ENCODE peak calls at places on chromosome 10, in seven cellular contexts. S is mammary epithelial cell, N is mesenchymal stem cell, H is IMR-90, K is OCI-LY7, A is hepatocyte, F is endothelial cell of umbilical vein. E is an unnamed sample.

GRCh38 chr10:127863231-127863825 is 29.4 kb downstream of the CLRN3 start:
- DNase-seq in S (peak), N (peak), H (peak), K (no peak), A (no peak), F (no peak), E (peak)

GRCh38 chr10:120457431-120458172 is 575 bp downstream of the PLPP4 start:
- DNase-seq in S (no peak), N (no peak), H (no peak), K (no peak), A (no peak), F (no peak), E (no peak)

GRCh38 chr10:30751678-30752331 is 122.3 kb upstream of the LYZL2 start:
- DNase-seq in S (no peak), N (peak), H (peak), K (peak), A (peak), F (peak), E (peak)

GRCh38 chr10:132997517-132998265 is 55.3 kb upstream of the CFAP46 start:
- DNase-seq in S (no peak), N (no peak), H (no peak), K (no peak), A (no peak), F (no peak), E (no peak)

GRCh38 chr10:71083457-71083975 is 128.9 kb upstream of the UNC5B start:
- DNase-seq in S (no peak), N (no peak), H (no peak), K (no peak), A (no peak), F (no peak), E (no peak)

GRCh38 chr10:133249094-133249780 is 11.6 kb downstream of the VENTX start:
- DNase-seq in S (no peak), N (no peak), H (no peak), K (no peak), A (no peak), F (no peak), E (no peak)

GRCh38 chr10:71596127-71596526 is 123.5 kb downstream of the C10orf105 start:
- DNase-seq in S (no peak), N (no peak), H (no peak), K (no peak), A (no peak), F (no peak), E (no peak)

GRCh38 chr10:129161184-129161583 is 305.9 kb upstream of the MGMT start:
- DNase-seq in S (peak), N (peak), H (peak), K (no peak), A (peak), F (peak), E (peak)

GRCh38 chr10:28410420-28411135 is 107.7 kb upstream of the MPP7 start:
- DNase-seq in S (no peak), N (no peak), H (no peak), K (no peak), A (no peak), F (no peak), E (no peak)

GRCh38 chr10:74923556-74923955 is 97.2 kb downstream of the KAT6B start:
- DNase-seq in S (no peak), N (peak), H (no peak), K (peak), A (no peak), F (peak), E (peak)

GRCh38 chr10:77949167-77949566 is 22.6 kb upstream of the DLG5 start:
- DNase-seq in S (peak), N (peak), H (peak), K (no peak), A (peak), F (peak), E (no peak)

GRCh38 chr10:5265139-5265538 is 68.5 kb downstream of the AKR1C4 start:
- DNase-seq in S (no peak), N (no peak), H (no peak), K (no peak), A (no peak), F (no peak), E (no peak)

GRCh38 chr10:119461380-119461779 is 81.1 kb downstream of the RGS10 start:
- DNase-seq in S (peak), N (no peak), H (no peak), K (no peak), A (no peak), F (no peak), E (no peak)

GRCh38 chr10:75367098-75367497 is 34.5 kb downstream of the ZNF503 start:
- DNase-seq in S (no peak), N (no peak), H (no peak), K (no peak), A (no peak), F (no peak), E (no peak)

GRCh38 chr10:6537704-6538103 is 42.4 kb downstream of the PRKCQ start:
- DNase-seq in S (no peak), N (no peak), H (no peak), K (no peak), A (no peak), F (no peak), E (no peak)

GRCh38 chr10:88989824-88990527 is 622 bp upstream of the FAS start:
- DNase-seq in S (peak), N (peak), H (peak), K (no peak), A (peak), F (peak), E (no peak)

GRCh38 chr10:120459185-120459584 is 2.2 kb downstream of the PLPP4 start:
- DNase-seq in S (no peak), N (no peak), H (no peak), K (no peak), A (no peak), F (no peak), E (no peak)

GRCh38 chr10:69750726-69751125 is 51.0 kb upstream of the COL13A1 start:
- DNase-seq in S (no peak), N (no peak), H (no peak), K (no peak), A (no peak), F (no peak), E (no peak)

GRCh38 chr10:118729641-118730258 is 25.0 kb downstream of the CACUL1 start:
- DNase-seq in S (no peak), N (no peak), H (no peak), K (peak), A (no peak), F (peak), E (no peak)

GRCh38 chr10:11444148-11444516 is 167.3 kb downstream of the USP6NL start:
- DNase-seq in S (no peak), N (no peak), H (no peak), K (no peak), A (no peak), F (no peak), E (no peak)

GRCh38 chr10:19408924-19409323 is 360.3 kb downstream of the MALRD1 start:
- DNase-seq in S (no peak), N (no peak), H (no peak), K (no peak), A (no peak), F (no peak), E (no peak)

GRCh38 chr10:67618116-67618515 is 77.9 kb downstream of the CTNNA3 start:
- DNase-seq in S (no peak), N (no peak), H (peak), K (no peak), A (no peak), F (no peak), E (no peak)

GRCh38 chr10:1712314-1712713 is 25.0 kb downstream of the ADARB2 start:
- DNase-seq in S (no peak), N (no peak), H (no peak), K (no peak), A (no peak), F (no peak), E (no peak)

GRCh38 chr10:23418051-23418681 is 20.7 kb upstream of the OTUD1 start:
- DNase-seq in S (no peak), N (no peak), H (no peak), K (no peak), A (no peak), F (no peak), E (no peak)

GRCh38 chr10:23417254-23417653 is 21.6 kb upstream of the OTUD1 start:
- DNase-seq in S (peak), N (no peak), H (no peak), K (no peak), A (no peak), F (no peak), E (no peak)

GRCh38 chr10:23412223-23412622 is 26.7 kb upstream of the OTUD1 start:
- DNase-seq in S (peak), N (peak), H (peak), K (no peak), A (no peak), F (no peak), E (no peak)

GRCh38 chr10:23408330-23408976 is 30.4 kb upstream of the OTUD1 start:
- DNase-seq in S (no peak), N (peak), H (peak), K (no peak), A (peak), F (no peak), E (no peak)

GRCh38 chr10:23413629-23414089 is 25.2 kb upstream of the OTUD1 start:
- DNase-seq in S (no peak), N (no peak), H (no peak), K (peak), A (no peak), F (no peak), E (no peak)
- H2AFZ ChIP-seq in S (no peak), N (no peak), H (no peak), K (no peak), A (no peak), F (no peak), E (no peak)

GRCh38 chr10:61898435-61898778 is 3.1 kb upstream of the ARID5B start:
- DNase-seq in S (no peak), N (no peak), H (no peak), K (peak), A (no peak), F (no peak), E (no peak)
- H3K4me2 ChIP-seq in S (peak), N (no peak), H (no peak), K (peak), A (peak), F (peak), E (no peak)

DNA sequence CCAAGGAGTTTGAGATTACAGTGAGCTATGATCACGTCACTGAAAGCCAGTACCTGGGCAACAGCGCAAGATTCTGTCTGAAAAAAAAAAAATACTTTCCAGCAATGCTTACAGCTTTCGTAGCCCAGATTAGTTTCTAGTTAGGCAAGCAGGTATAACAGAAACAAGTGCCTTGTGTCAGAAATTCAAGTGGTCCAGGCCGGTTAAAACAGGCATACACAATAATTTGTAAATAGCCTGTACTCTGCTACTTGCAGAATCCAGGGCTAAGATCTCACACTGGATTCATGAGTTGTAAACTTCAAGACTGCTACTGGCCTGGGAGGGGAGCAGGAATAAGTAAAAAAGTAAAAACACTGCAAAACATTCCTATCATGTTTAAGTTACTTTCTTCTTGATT is 512.9 kb downstream of the IPMK start:
- DNase-seq in S (no peak), N (no peak), H (no peak), K (no peak), A (no peak), F (no peak), E (no peak)
- H3K27ac ChIP-seq in S (no peak), N (no peak), H (no peak), K (no peak), A (no peak), F (no peak), E (no peak)

GRCh38 chr10:81450651-81451050 is 424.3 kb upstream of the NRG3 start:
- DNase-seq in S (no peak), N (no peak), H (no peak), K (no peak), A (no peak), F (no peak), E (no peak)
- H2AFZ ChIP-seq in S (no peak), N (no peak), H (no peak), K (no peak), A (no peak), F (no peak), E (no peak)

DNA sequence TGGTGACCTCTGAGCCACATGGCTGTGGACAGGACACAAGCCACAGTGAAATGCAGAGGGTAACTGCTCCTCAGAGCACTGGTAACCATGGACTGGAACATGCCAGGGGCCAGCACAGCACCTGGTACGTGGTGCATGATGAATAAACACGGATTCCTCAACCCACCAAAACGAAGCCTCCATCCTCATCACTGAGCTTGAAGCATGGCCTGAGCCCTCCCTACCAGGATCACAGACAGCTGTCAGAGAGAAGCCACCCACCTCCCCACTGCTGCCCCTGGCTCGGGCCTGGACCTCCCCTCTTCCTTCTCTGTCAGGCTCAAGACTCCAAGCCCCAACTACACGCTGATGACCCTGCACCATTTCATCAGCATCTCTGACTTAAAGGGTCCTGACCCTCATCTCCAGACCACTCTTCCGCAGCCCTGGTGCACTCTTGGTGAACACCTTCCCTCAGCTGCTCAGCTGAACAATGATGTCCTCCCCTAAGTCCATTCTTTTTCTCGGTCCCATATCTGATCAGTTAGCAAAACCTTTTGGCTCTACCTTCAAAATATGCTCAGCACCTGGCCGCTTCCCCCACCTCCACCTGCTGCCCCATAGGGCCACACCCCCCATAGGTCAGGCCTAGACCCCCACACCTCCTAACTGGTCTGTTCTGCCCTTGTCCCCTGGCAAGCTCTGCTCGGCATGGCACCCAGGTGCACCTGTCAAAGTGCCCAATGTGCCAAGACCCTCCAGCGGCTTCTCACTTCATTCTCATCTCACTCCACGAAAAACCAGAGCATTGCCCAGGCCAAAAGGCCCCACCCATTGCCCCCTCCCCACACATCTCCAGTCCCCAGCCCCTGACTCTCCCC is 141.1 kb downstream of the MAPK8 start:
- DNase-seq in S (no peak), N (no peak), H (no peak), K (no peak), A (no peak), F (no peak), E (peak)
- H3K4me2 ChIP-seq in S (no peak), N (no peak), H (no peak), K (no peak), A (no peak), F (no peak), E (no peak)

DNA sequence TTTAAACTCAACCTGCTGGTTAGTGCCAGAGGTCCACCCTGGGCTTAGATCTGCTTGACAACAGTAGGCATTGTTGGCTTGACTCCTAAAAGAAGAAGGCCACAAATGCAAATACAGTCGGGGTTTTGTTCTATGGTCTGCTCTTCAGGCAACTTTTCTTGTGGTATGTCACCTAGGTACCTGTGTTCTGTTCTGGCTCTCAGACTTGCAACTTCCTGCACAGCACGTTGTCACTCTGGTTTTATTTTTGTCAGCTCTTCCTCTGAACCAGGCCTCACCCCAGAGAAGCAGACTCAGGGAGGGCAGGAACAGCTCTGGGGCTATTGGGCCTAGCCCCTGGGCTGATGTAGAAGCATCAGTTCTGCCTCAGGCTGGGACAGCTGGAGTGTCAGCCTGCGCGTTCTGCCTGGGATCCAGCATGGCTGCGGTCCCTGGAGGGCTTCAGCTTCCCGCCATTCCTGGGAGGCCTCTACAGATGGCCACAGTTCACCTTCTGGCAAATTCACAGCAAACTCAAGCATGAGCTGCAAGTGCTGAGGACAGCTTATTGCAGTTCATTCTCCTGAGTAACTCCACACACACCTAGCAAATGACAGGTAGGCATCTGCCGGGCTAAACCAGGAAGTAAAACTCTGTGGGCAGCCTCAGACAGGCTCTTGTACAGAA is 11.0 kb upstream of the PDCD4 start:
- DNase-seq in S (no peak), N (no peak), H (no peak), K (peak), A (peak), F (no peak), E (no peak)
- H3K27ac ChIP-seq in S (peak), N (no peak), H (no peak), K (peak), A (peak), F (no peak), E (no peak)

GRCh38 chr10:123086281-123086680 is 49.5 kb upstream of the HMX3 start:
- DNase-seq in S (no peak), N (no peak), H (no peak), K (no peak), A (no peak), F (no peak), E (no peak)

GRCh38 chr10:123087786-123088185 is 48.0 kb upstream of the HMX3 start:
- DNase-seq in S (no peak), N (no peak), H (no peak), K (no peak), A (no peak), F (no peak), E (no peak)

GRCh38 chr10:123083811-123084210 is 52.0 kb upstream of the HMX3 start:
- DNase-seq in S (no peak), N (no peak), H (no peak), K (no peak), A (no peak), F (no peak), E (no peak)

GRCh38 chr10:123087348-123087747 is 48.4 kb upstream of the HMX3 start:
- DNase-seq in S (no peak), N (no peak), H (no peak), K (no peak), A (no peak), F (no peak), E (no peak)

DNA sequence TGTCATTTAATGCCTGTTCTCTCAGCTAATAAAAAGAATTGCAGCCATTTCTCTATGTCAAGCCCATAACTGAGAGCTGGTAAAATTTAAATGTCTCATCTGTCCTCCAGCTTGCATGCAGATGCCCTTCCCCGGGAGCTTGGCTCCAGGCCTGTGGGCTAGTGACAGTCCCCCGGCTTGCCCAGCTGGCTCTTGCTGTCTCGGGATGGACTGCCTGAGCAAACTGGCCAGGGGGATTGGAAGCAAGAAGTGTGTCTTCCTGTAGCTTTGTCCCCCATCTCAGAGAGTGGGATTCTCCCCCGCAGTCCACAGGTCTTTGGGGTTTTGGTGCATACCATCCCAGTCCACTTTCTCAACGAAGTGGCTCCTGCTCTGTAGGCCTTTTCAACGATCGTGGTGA is 53.9 kb upstream of the HMX3 start:
- DNase-seq in S (no peak), N (no peak), H (no peak), K (no peak), A (no peak), F (no peak), E (no peak)
- H2AFZ ChIP-seq in S (no peak), N (no peak), H (no peak), K (no peak), A (no peak), F (no peak), E (no peak)

GRCh38 chr10:87782721-87783120 is 35.3 kb downstream of the ATAD1 start:
- DNase-seq in S (no peak), N (peak), H (no peak), K (no peak), A (no peak), F (no peak), E (no peak)
- H3K4me2 ChIP-seq in S (no peak), N (no peak), H (no peak), K (no peak), A (no peak), F (no peak), E (no peak)

GRCh38 chr10:8216893-8217292 is 162.4 kb downstream of the GATA3 start:
- DNase-seq in S (no peak), N (no peak), H (no peak), K (no peak), A (no peak), F (no peak), E (no peak)

GRCh38 chr10:8213735-8214134 is 159.2 kb downstream of the GATA3 start:
- DNase-seq in S (no peak), N (no peak), H (no peak), K (no peak), A (no peak), F (no peak), E (no peak)

GRCh38 chr10:8211631-8212030 is 157.1 kb downstream of the GATA3 start:
- DNase-seq in S (peak), N (no peak), H (no peak), K (no peak), A (no peak), F (no peak), E (no peak)

GRCh38 chr10:8214587-8214986 is 160.1 kb downstream of the GATA3 start:
- DNase-seq in S (peak), N (no peak), H (no peak), K (no peak), A (no peak), F (no peak), E (no peak)
- H3K27ac ChIP-seq in S (no peak), N (no peak), H (no peak), K (no peak), A (no peak), F (no peak), E (no peak)

DNA sequence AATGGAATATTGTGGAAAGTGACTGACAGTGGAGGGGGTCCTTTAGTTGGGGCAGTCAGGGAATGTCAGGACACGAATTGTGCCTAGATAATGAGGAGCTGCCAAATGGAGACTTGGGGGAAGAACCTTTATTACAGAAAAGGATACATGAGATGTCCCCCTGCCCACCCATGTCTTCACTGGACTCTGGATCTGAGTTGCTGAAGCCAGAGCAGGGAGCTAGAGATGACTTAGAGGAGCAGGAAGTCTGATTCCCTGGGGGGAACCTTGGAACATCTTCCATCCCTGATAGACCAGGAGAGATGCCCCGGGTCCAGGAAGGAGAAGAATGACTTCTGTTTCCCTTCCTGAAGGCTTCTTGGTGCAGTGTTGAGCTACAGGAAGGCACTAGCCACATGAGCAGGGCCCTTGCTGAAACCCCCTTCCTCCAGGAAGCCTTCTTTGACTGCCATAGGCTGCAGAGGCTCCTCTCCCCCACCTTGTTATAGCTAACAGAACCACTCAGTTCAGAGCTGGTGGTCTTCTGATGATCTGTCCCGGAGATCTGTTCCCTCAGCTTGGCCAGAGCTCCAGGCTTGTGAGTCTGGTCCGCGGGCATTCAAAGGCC is 747 bp upstream of the NEURL1 start:
- DNase-seq in S (no peak), N (no peak), H (no peak), K (no peak), A (no peak), F (no peak), E (no peak)
- H2AFZ ChIP-seq in S (peak), N (no peak), H (peak), K (no peak), A (no peak), F (no peak), E (no peak)